ENCODE peak calls at places on chromosome 3, in four cellular contexts. G is adrenal gland, S is lower lobe of right lung, K is A549. Y is an unnamed sample. For H3K4me1, the result is how much of the 10 kb centered on the place peaks cover.

GRCh38 chr3:72579191-72579580 is 269.1 kb downstream of the SHQ1 start:
- DNase-seq in G (no peak), S (no peak), K (no peak), Y (no peak)

GRCh38 chr3:127170794-127171193 is 22.1 kb upstream of the PRR23E start:
- DNase-seq in G (peak), S (no peak), K (peak), Y (peak)

GRCh38 chr3:127538569-127538968 is 52.0 kb downstream of the TPRA1 start:
- DNase-seq in G (peak), S (no peak), K (no peak), Y (no peak)

GRCh38 chr3:112437146-112438022 is 61.9 kb downstream of the BTLA start:
- DNase-seq in G (no peak), S (no peak), K (peak), Y (no peak)

GRCh38 chr3:194880940-194881925 is 195.6 kb downstream of the FAM43A start:
- DNase-seq in G (peak), S (no peak), K (no peak), Y (no peak)

GRCh38 chr3:18657858-18658820 is 233.0 kb upstream of the SATB1 start:
- DNase-seq in G (no peak), S (no peak), K (no peak), Y (no peak)

GRCh38 chr3:95097493-95097892 is 1034.6 kb downstream of the NSUN3 start:
- DNase-seq in G (peak), S (no peak), K (no peak), Y (no peak)

GRCh38 chr3:67028385-67028784 is 30.3 kb downstream of the KBTBD8 start:
- DNase-seq in G (no peak), S (no peak), K (no peak), Y (no peak)

GRCh38 chr3:45178131-45179023 is 32.2 kb upstream of the CDCP1 start:
- DNase-seq in G (no peak), S (no peak), K (no peak), Y (no peak)

GRCh38 chr3:141261472-141262171 is 30.0 kb downstream of the PXYLP1 start:
- DNase-seq in G (no peak), S (no peak), K (no peak), Y (no peak)

GRCh38 chr3:148697311-148698189 is at the start of gene AGTR1:
- DNase-seq in G (peak), S (peak), K (peak), Y (peak)

GRCh38 chr3:48798998-48799397 is 48.7 kb downstream of the PRKAR2A start:
- DNase-seq in G (no peak), S (no peak), K (peak), Y (no peak)

GRCh38 chr3:179021119-179021903 is 50.3 kb downstream of the ZMAT3 start:
- DNase-seq in G (no peak), S (no peak), K (no peak), Y (no peak)

GRCh38 chr3:69364354-69364753 is 21.5 kb downstream of the FRMD4B start:
- DNase-seq in G (no peak), S (no peak), K (no peak), Y (no peak)

GRCh38 chr3:69370945-69371301 is 15.0 kb downstream of the FRMD4B start:
- DNase-seq in G (no peak), S (no peak), K (no peak), Y (no peak)

GRCh38 chr3:69368129-69368741 is 17.7 kb downstream of the FRMD4B start:
- DNase-seq in G (peak), S (no peak), K (no peak), Y (no peak)

GRCh38 chr3:69370156-69370944 is 15.5 kb downstream of the FRMD4B start:
- DNase-seq in G (peak), S (peak), K (no peak), Y (peak)

GRCh38 chr3:69367586-69367985 is 18.3 kb downstream of the FRMD4B start:
- DNase-seq in G (no peak), S (no peak), K (no peak), Y (no peak)
- H3K4me1 ChIP-seq in G (under half), S (under half), K (under half), Y (under half)

GRCh38 chr3:53154731-53155320 is 6.2 kb upstream of the PRKCD start:
- DNase-seq in G (peak), S (peak), K (no peak), Y (peak)

GRCh38 chr3:53153914-53154434 is 7.0 kb upstream of the PRKCD start:
- DNase-seq in G (no peak), S (peak), K (no peak), Y (no peak)

GRCh38 chr3:53157974-53158580 is 2.9 kb upstream of the PRKCD start:
- DNase-seq in G (peak), S (no peak), K (no peak), Y (no peak)

GRCh38 chr3:53156368-53156834 is 4.6 kb upstream of the PRKCD start:
- DNase-seq in G (no peak), S (peak), K (no peak), Y (peak)

GRCh38 chr3:53155763-53156162 is 5.2 kb upstream of the PRKCD start:
- DNase-seq in G (no peak), S (peak), K (no peak), Y (peak)
- H3K27ac ChIP-seq in G (no peak), S (peak), K (no peak), Y (peak)

GRCh38 chr3:52259035-52259434 is 13.5 kb downstream of the PPM1M start:
- DNase-seq in G (no peak), S (no peak), K (no peak), Y (no peak)

GRCh38 chr3:52254608-52255007 is 9.0 kb downstream of the PPM1M start:
- DNase-seq in G (peak), S (no peak), K (no peak), Y (no peak)

GRCh38 chr3:52259448-52259847 is 13.9 kb downstream of the PPM1M start:
- DNase-seq in G (no peak), S (no peak), K (no peak), Y (no peak)

GRCh38 chr3:52256622-52257021 is 11.1 kb downstream of the PPM1M start:
- DNase-seq in G (peak), S (no peak), K (no peak), Y (no peak)

GRCh38 chr3:52257911-52258310 is 12.4 kb downstream of the PPM1M start:
- DNase-seq in G (no peak), S (no peak), K (no peak), Y (no peak)
- H3K4me1 ChIP-seq in G (under half), S (under half), K (under half), Y (under half)

DNA sequence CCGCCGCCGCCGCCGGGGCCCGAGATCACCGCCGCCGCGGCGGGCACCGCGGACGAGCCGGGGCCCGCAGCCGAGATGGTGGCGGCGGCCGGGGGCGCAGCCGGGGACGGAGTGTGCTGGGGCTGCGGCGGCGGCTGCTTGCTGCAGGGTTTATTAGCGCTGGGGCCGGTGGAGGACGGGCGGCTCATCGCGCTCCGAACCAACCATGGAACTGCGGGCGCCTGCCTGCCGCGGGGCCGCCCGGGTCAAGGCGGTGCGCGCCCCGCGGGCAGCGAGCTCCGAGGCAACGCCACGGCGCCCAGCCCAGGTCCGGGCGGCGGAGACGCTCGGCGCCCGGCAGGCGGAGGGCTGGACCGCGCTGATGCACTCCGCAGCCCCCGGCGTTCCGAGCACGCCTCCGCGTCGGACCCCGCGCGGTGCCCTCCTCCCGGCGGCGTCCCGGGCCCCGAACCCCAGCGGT is 277 bp downstream of the SIAH2 start:
- DNase-seq in G (no peak), S (no peak), K (no peak), Y (no peak)
- H3K27ac ChIP-seq in G (peak), S (peak), K (peak), Y (peak)

Y was measured in upper lobe of right lung.